ENCODE peak calls at places on chromosomes 2 and 18, in six cellular contexts. R, U, A, Z, E and K are unnamed samples.

GRCh38 chr2:160165996-160166395 is 34.1 kb downstream of the ITGB6 start:
- DNase-seq in U (no peak), E (no peak), R (no peak), A (no peak), Z (no peak), K (no peak)

GRCh38 chr2:189049709-189050108 is 75.5 kb downstream of the COL3A1 start:
- DNase-seq in U (no peak), Z (no peak), R (no peak), A (no peak), E (no peak), K (no peak)

GRCh38 chr2:36403675-36404230 is 48.2 kb downstream of the CRIM1 start:
- DNase-seq in Z (no peak), E (peak), R (peak), A (no peak), U (no peak), K (no peak)

GRCh38 chr2:19769513-19769912 is 132.3 kb downstream of the TTC32 start:
- DNase-seq in Z (no peak), R (no peak), U (no peak), E (no peak), A (no peak), K (no peak)

GRCh38 chr2:219522111-219523030 is 8.1 kb downstream of the ASIC4 start:
- DNase-seq in R (peak), E (no peak), Z (no peak), A (no peak), U (no peak), K (no peak)

GRCh38 chr2:239283288-239283945 is 117.4 kb downstream of the HDAC4 start:
- DNase-seq in A (no peak), U (no peak), E (no peak), R (no peak), Z (no peak), K (no peak)

GRCh38 chr2:148875387-148876051 is 492 bp downstream of the KIF5C start:
- DNase-seq in Z (no peak), A (peak), R (no peak), E (no peak), U (no peak), K (no peak)

GRCh38 chr2:239003933-239004636 is 156.2 kb downstream of the TWIST2 start:
- DNase-seq in A (no peak), U (no peak), E (no peak), Z (no peak), R (no peak), K (no peak)

GRCh38 chr2:163697429-163697828 is 38.4 kb downstream of the FIGN start:
- DNase-seq in A (no peak), R (no peak), Z (no peak), U (no peak), E (no peak), K (no peak)

GRCh38 chr2:50358586-50358985 is 673.3 kb downstream of the NRXN1 start:
- DNase-seq in Z (no peak), E (no peak), R (no peak), U (no peak), A (no peak), K (no peak)

GRCh38 chr2:240687741-240688562 is 3.7 kb upstream of the AQP12A start:
- DNase-seq in A (no peak), U (no peak), R (no peak), Z (peak), E (no peak), K (no peak)

GRCh38 chr2:167144179-167144898 is 256.1 kb downstream of the XIRP2 start:
- DNase-seq in A (no peak), Z (no peak), R (no peak), U (no peak), E (no peak), K (no peak)

GRCh38 chr18:23274638-23275482 is 139.6 kb downstream of the CABLES1 start:
- DNase-seq in Z (no peak), U (no peak), E (no peak), A (no peak), R (no peak), K (no peak)

GRCh38 chr18:25726278-25726677 is 364.1 kb downstream of the SS18 start:
- DNase-seq in Z (no peak), E (no peak), R (no peak), A (peak), U (no peak), K (no peak)

GRCh38 chr2:101150306-101151140 is 659 bp downstream of the TBC1D8 start:
- DNase-seq in R (no peak), E (no peak), A (peak), Z (peak), U (no peak), K (peak)

GRCh38 chr18:33805592-33805991 is 227.6 kb downstream of the ASXL3 start:
- DNase-seq in Z (no peak), E (no peak), R (no peak), A (peak), U (no peak), K (no peak)

GRCh38 chr18:46917108-46917807 is at the start of the genes KATNAL2 and PIAS2:
- DNase-seq in Z (peak), E (peak), R (peak), U (no peak), A (peak), K (peak)

GRCh38 chr2:152134488-152135280 is 35.8 kb upstream of the CACNB4 start:
- DNase-seq in Z (no peak), U (peak), E (peak), A (no peak), R (peak), K (no peak)

GRCh38 chr2:86785456-86785855 is 5.3 kb downstream of the CD8A start:
- DNase-seq in E (no peak), R (no peak), Z (no peak), U (no peak), A (no peak), K (no peak)

GRCh38 chr18:73365018-73365417 is 497.2 kb upstream of the NETO1 start:
- DNase-seq in U (no peak), E (no peak), A (no peak), Z (no peak), R (no peak), K (no peak)

GRCh38 chr2:238123991-238124470 is 14.4 kb upstream of the KLHL30 start:
- DNase-seq in E (no peak), Z (no peak), U (no peak), R (no peak), A (no peak), K (no peak)

DNA sequence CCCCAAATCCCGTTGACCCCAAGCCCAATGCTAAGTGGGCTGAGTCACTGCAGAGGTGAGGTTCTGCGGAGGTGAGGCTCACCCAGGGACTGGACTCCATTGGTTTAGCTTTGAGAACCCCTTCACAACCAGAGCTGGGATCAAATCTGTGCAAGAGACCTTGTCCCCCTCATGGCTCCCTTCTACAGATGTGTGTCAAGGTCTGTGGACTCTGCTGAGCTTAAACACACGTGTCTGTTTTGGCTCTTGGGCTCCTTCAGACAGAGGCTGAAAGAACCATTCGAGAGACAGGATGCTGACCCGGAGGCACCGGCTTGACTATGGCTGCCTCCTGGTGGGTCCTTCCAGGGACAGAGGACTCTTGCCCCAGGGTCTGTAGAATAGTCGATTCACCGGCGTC is 190.3 kb downstream of the LPIN1 start:
- DNase-seq in R (no peak), E (no peak), Z (no peak), U (no peak), A (no peak), K (no peak)
- TF ChIP-seq GABPA in R (no peak), E (no peak), Z (no peak), U (no peak), A (no peak), K (no peak)

DNA sequence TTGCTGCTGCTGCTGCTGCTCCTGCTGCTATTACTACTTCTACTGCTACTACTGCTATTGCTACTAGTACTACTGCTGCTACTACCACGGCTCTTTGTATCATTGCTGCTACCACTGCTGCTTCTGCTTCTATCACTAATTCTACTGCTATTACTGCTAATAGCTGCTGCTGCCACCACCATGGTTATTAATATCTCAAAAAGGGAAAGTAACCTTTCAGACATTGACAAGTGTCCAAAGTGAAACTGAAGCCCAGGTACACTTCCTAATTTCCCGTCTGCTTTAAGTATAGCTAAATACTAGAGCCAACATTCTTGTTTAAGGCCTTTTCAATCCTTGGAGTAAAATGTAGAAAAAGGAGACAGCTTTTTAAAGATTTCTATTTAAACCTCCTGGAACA is 45.4 kb upstream of the EHBP1 start:
- DNase-seq in A (no peak), E (no peak), R (no peak), U (peak), Z (no peak), K (no peak)
- H3K27ac ChIP-seq in A (peak), E (no peak), R (no peak), U (peak), Z (no peak), K (no peak)

DNA sequence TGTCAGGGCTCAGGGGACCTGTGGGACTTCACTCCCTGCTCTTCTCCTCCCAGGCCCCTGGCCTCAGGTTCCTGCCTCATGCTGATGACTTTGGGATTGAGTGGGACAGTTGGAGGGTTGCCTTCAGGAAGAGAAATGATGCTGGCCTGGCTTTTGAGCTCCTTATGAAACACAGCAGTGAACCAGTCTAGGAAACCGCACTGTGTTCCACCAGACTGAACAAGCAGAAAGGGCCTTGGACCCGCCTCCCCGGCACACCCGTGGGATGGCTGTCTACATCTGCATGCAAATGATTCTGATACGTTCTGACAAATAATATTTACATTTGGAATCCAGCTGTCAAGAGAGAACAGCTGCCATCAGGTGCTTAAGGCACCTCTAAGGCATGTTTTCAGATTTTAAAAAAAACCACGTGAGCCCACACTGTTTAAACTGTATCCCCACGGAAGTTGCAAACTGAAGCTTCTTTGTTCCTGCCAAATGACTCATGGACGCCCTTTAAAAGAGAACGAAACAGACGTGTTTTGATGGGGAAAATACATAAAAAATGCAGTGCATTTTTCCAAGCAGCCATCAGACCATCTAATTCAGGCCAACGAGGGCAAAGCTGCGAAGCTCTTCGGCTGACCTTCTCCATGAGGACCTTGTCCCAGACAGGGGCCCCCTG is 27.6 kb upstream of the ASAP2 start:
- DNase-seq in Z (no peak), U (peak), A (no peak), E (peak), R (no peak), K (no peak)
- TF ChIP-seq POLR2AphosphoS5 in Z (no peak), U (no peak), A (no peak), E (no peak), R (no peak), K (no peak)

DNA sequence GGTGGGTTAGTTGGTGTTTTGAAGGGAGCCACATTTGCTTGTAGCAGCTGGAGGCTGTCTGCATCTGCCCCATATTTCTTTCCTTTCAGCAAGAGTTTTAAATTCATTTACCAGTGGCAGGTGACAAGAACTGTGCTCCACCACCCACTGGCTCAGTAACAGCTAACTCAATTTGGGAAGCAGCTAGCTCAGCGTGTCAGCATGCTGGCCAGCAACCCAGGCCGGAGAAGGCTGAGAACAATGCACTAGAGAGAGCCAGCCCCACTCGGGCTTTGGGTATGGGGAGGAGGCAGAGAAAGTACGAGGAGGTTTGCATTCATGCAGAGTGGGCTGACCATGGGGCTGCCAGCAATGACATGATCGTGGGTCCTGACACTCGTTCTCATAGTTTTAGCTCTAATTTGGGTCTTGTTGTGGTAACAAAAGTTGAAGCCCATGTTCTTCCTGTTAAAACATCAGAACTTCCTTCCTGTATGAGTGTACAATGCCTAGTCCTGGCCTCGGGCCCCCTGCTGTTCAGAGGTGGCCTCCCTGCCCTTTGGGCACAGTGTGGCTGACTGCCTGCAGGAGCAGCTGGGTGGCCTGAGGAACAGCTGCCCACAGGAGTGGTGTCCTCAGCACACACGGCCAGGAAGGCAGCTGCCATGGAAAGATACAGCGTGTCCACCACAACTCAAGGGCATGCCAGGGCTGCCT is 23.0 kb downstream of the CDC42EP3 start:
- DNase-seq in R (no peak), E (no peak), Z (no peak), A (no peak), U (no peak), K (no peak)
- TF ChIP-seq GABPA in R (no peak), E (no peak), Z (no peak), A (no peak), U (no peak), K (no peak)

GRCh38 chr2:234846589-234847363 is 105.0 kb upstream of the SH3BP4 start:
- DNase-seq in A (no peak), U (no peak), E (no peak), Z (no peak), R (no peak), K (no peak)
- H3K27ac ChIP-seq in A (no peak), U (no peak), E (peak), Z (no peak), R (no peak), K (no peak)

GRCh38 chr2:112074506-112074905 is 19.4 kb downstream of the TMEM87B start:
- DNase-seq in E (no peak), R (no peak), Z (no peak), A (no peak), U (no peak), K (no peak)

GRCh38 chr2:112073875-112074274 is 18.8 kb downstream of the TMEM87B start:
- DNase-seq in U (no peak), A (no peak), Z (no peak), R (no peak), E (no peak), K (no peak)

GRCh38 chr2:112081262-112081661 is 26.2 kb downstream of the TMEM87B start:
- DNase-seq in E (no peak), A (no peak), U (no peak), R (no peak), Z (no peak), K (no peak)

GRCh38 chr2:112077814-112078213 is 22.7 kb downstream of the TMEM87B start:
- DNase-seq in R (no peak), U (no peak), E (no peak), Z (no peak), A (no peak), K (no peak)

GRCh38 chr2:112075490-112076260 is 20.6 kb downstream of the TMEM87B start:
- DNase-seq in E (no peak), Z (no peak), A (no peak), R (no peak), U (no peak), K (no peak)
- TF ChIP-seq POLR2AphosphoS5 in E (no peak), Z (no peak), A (no peak), R (no peak), U (no peak), K (no peak)

DNA sequence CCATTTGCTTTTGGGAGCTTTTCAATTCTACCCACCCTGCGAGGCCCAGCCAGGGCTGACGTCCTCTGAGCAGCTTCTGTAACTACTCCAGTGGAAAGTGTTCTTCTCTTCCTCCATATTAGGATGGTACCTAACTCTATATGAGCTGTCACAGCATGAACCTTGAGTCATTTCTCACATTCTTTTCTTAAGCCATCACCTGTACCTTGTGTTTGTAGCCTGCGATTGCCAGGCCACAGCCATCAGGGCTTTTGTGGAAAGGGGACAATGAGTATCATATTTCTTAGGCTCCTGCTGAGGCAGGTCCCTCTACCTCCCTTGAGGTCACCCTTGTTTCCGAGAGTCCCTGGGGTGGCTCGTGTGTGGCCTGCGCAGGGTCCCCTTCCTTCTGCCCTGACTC is 144.5 kb upstream of the DLX2 start:
- DNase-seq in U (no peak), E (peak), A (no peak), R (no peak), Z (no peak), K (no peak)
- TF ChIP-seq GABPA in U (no peak), E (no peak), A (no peak), R (no peak), Z (no peak), K (no peak)

GRCh38 chr2:17759805-17760204 is 5.9 kb downstream of the GEN1 start:
- DNase-seq in R (no peak), U (no peak), E (no peak), Z (no peak), A (no peak), K (peak)
- H3K27ac ChIP-seq in R (no peak), U (no peak), E (no peak), Z (no peak), A (no peak), K (no peak)

DNA sequence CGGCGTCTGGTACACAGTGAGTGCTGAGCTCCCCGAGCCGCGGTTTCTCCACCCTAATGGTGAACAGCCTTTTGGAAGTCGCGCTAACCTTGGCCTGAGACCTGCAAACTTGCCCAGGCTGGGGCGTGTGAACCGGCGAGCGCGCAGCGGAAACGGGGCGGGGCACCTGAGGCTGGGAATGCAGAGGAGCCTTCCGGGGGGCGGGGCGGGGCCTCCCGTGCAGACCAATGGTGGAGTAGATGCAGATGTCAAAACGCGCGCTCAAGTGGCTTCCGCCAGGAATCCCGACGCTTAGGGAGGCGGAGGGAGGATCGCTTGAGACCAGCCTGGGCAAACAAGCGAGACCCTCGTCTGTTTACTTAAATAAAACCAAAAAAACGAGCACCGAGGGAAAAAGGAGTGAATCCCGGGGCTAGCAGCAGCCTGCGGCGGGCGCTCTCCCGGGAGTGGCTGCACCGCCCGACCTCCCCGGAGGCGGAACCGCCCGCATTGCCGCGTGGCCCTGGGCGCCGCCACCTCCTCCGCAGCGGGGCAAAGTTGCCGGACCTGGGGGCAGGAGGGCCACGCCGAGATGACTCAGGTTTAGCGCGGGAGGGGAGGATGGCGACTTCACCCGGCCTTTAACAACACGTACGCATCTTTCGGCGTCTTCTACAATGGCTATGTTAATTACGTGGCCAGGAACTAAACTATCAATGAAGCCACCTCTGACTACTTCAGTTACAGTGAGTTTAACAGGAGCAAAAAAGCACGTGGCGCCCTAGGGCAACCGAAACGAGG is 2.2 kb upstream of the RRM2 start:
- DNase-seq in E (peak), U (peak), A (peak), R (peak), Z (peak), K (peak)
- TF ChIP-seq POLR2AphosphoS5 in E (peak), U (peak), A (peak), R (peak), Z (peak), K (peak)